ENCODE peak calls at places on chromosomes 1 and 21, in nine cellular contexts. Q is IMR-90; N is bronchial epithelial cell; U is right atrium auricular region; O is lower leg skin; X is CD8-positive, alpha-beta T cell; E is A549; L is lower lobe of right lung; D is brain microvascular endothelial cell. R is an unnamed sample.

GRCh38 chr21:42548687-42549406 is 35.2 kb downstream of the SLC37A1 start:
- DNase-seq in X (no peak), N (no peak), O (no peak), L (peak), U (no peak), D (no peak), Q (no peak), E (no peak), R (no peak)

GRCh38 chr21:15079276-15079675 is 14.5 kb upstream of the NRIP1 start:
- DNase-seq in N (no peak), U (no peak), E (no peak), Q (no peak), O (no peak), D (no peak), X (no peak), L (no peak), R (no peak)

GRCh38 chr1:37914719-37915483 is 32.0 kb downstream of the INPP5B start:
- DNase-seq in U (no peak), L (no peak), E (no peak), Q (no peak), N (no peak), O (no peak), X (no peak), D (no peak), R (no peak)

GRCh38 chr1:36349241-36349671 is 25.8 kb upstream of the EVA1B start:
- DNase-seq in L (no peak), Q (peak), U (no peak), X (no peak), D (peak), O (no peak), N (peak), E (no peak), R (no peak)

GRCh38 chr1:19723874-19724273 is 59.2 kb downstream of the HTR6 start:
- DNase-seq in L (no peak), X (no peak), Q (no peak), E (no peak), O (no peak), N (no peak), U (no peak), D (no peak), R (no peak)

GRCh38 chr1:105793541-105794146 is 1262.8 kb upstream of the PRMT6 start:
- DNase-seq in X (no peak), N (peak), D (peak), O (no peak), Q (no peak), E (peak), L (no peak), U (no peak), R (peak)

GRCh38 chr1:46523556-46524443 is 27.6 kb downstream of the KNCN start:
- DNase-seq in N (peak), E (no peak), O (no peak), Q (no peak), L (peak), X (no peak), D (no peak), U (no peak), R (no peak)

GRCh38 chr1:207848234-207848633 is 62.7 kb downstream of the CD34 start:
- DNase-seq in O (peak), U (peak), D (peak), N (peak), E (peak), X (peak), Q (peak), L (peak), R (peak)

GRCh38 chr1:223298706-223299105 is 65.3 kb downstream of the SUSD4 start:
- DNase-seq in D (peak), U (no peak), X (no peak), N (no peak), E (no peak), Q (peak), L (no peak), O (no peak), R (peak)

GRCh38 chr1:94117250-94117851 is 3.6 kb downstream of the ABCA4 start:
- DNase-seq in O (peak), D (no peak), X (no peak), Q (no peak), U (peak), N (no peak), E (no peak), L (no peak), R (no peak)

GRCh38 chr21:39882186-39882882 is 15.1 kb downstream of the PCP4 start:
- DNase-seq in U (no peak), E (no peak), X (no peak), D (no peak), Q (no peak), N (no peak), L (no peak), O (no peak), R (no peak)

GRCh38 chr1:59691261-59691660 is 123.5 kb upstream of the HOOK1 start:
- DNase-seq in Q (no peak), E (no peak), X (no peak), D (no peak), N (no peak), U (no peak), L (no peak), O (no peak), R (peak)

GRCh38 chr1:48687271-48688045 is 89.2 kb downstream of the BEND5 start:
- DNase-seq in O (peak), D (no peak), L (no peak), Q (no peak), E (no peak), U (no peak), X (no peak), N (peak), R (no peak)

GRCh38 chr1:233319272-233319671 is 8.3 kb upstream of the MAP3K21 start:
- DNase-seq in E (no peak), X (no peak), Q (no peak), O (no peak), L (no peak), D (no peak), N (no peak), U (no peak), R (no peak)

GRCh38 chr1:228060458-228061190 is 21.9 kb upstream of the ARF1 start:
- DNase-seq in X (no peak), D (no peak), L (peak), O (no peak), E (peak), U (no peak), N (no peak), Q (no peak), R (no peak)

GRCh38 chr1:112998592-112999235 is 42.7 kb upstream of the SLC16A1 start:
- DNase-seq in E (peak), O (peak), L (no peak), N (peak), U (peak), X (no peak), Q (peak), D (peak), R (peak)

GRCh38 chr1:48028218-48028804 is 31.1 kb upstream of the TRABD2B start:
- DNase-seq in X (no peak), D (no peak), O (peak), L (no peak), N (peak), E (no peak), U (no peak), Q (no peak), R (no peak)

GRCh38 chr1:107936498-107937481 is 28.2 kb downstream of the VAV3 start:
- DNase-seq in D (peak), N (peak), Q (peak), O (peak), X (peak), L (no peak), E (no peak), U (peak), R (peak)

GRCh38 chr1:22490309-22490708 is 38.7 kb downstream of the ZBTB40 start:
- DNase-seq in U (no peak), Q (no peak), E (no peak), N (no peak), X (no peak), L (no peak), D (no peak), O (no peak), R (no peak)
- H3K4me3 ChIP-seq in U (no peak), Q (no peak), E (no peak), N (no peak), X (no peak), L (no peak), D (no peak), O (no peak), R (no peak)

DNA sequence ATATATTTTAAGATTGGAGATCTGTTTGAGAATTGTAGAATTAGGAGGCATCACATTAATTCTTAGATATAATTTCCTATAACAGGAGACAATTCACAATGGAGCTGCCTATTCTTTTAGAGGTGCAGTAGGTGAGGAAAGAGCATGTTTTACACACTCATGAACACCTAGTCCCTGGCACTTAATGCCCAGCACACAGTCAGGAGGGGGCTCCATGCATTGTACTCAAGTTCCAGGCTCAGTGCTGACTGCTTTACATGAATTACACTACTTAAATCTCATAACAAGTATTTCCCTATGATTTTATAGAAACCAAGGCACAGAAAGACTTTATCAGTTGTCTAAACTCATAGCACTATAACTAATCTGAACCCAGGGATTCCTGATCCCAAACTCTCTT is 360 bp upstream of the GBP3 start:
- DNase-seq in L (no peak), E (no peak), D (no peak), Q (no peak), O (no peak), U (no peak), N (no peak), X (no peak), R (no peak)
- H3K4me3 ChIP-seq in L (peak), E (no peak), D (no peak), Q (peak), O (no peak), U (peak), N (no peak), X (peak), R (peak)

DNA sequence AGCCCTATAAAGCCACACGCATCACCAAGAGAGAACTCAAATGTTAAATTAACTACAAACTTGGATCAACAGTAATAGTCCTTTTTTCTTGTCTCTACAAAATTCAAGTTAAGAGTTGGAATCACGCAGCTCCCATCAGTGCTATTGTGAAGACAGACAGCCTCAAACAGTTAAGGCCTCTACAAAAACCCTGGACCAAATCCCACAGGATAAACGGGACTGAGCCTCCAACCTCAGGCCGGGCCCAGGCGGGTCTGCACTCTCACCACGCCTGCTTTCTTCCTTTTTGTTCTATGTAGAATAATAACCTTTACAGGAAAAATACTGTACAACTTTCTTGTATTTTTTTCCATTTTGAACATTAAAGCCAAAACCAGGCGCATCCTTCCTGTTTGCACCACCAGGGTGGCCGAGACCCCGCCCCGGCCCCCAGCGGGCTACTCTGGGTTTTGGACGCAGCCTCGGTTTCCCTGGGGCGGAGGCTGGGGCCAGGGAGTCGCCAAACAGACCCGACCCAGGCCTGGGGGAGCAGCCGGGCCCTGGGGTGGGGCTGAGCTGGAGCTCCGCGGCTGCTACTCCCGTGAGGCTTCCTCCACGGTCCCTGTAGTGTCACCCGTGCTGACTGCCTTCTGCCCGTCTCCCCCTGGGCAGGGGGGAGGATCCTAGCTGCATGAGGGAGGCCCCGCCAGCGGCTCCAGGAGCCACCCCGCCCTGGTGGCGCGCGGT is 158.4 kb downstream of the CASZ1 start:
- DNase-seq in X (peak), D (no peak), L (no peak), Q (no peak), E (no peak), U (no peak), O (no peak), N (no peak), R (no peak)
- H3K4me3 ChIP-seq in X (no peak), D (no peak), L (peak), Q (no peak), E (no peak), U (peak), O (no peak), N (no peak), R (no peak)

GRCh38 chr1:30507391-30508174 is 215.8 kb downstream of the MATN1 start:
- DNase-seq in U (no peak), X (peak), D (no peak), Q (no peak), N (no peak), O (peak), L (no peak), E (no peak), R (no peak)

GRCh38 chr1:30508175-30508448 is 215.3 kb downstream of the MATN1 start:
- DNase-seq in L (no peak), E (no peak), X (no peak), U (no peak), O (no peak), N (no peak), Q (no peak), D (no peak), R (no peak)

GRCh38 chr1:30509670-30510069 is 213.7 kb downstream of the MATN1 start:
- DNase-seq in N (no peak), O (no peak), Q (no peak), U (no peak), D (no peak), L (no peak), X (no peak), E (no peak), R (no peak)

GRCh38 chr1:30506785-30507312 is 216.5 kb downstream of the MATN1 start:
- DNase-seq in N (no peak), X (peak), U (no peak), E (no peak), O (peak), Q (no peak), L (no peak), D (no peak), R (no peak)

GRCh38 chr1:30508651-30509050 is 214.7 kb downstream of the MATN1 start:
- DNase-seq in N (no peak), D (no peak), U (no peak), L (no peak), Q (no peak), O (peak), E (no peak), X (no peak), R (no peak)
- H3K4me3 ChIP-seq in N (no peak), D (no peak), U (no peak), L (no peak), Q (no peak), O (no peak), E (no peak), X (no peak), R (no peak)

DNA sequence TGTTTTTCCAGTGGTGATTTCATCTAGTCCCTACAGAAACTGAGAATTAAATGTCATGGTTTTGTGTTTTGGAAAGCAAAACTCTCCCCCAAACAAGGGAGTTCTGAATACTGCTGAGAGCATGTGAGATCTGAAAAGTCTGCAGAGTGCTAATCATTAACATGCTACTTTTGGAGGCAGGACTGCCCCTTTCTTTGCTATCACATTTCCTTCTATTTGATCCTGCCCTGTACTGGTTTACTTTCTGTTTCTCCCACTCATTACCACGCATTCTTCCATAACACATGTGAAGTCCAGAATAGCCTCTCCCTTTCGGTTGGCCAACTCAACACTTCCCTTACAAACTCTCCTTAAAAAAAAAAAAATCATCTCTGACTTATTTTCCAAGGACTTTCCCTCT is 63.6 kb downstream of the GADD45A start:
- DNase-seq in L (no peak), X (no peak), D (peak), U (no peak), O (no peak), Q (peak), N (peak), E (peak), R (peak)
- H3K4me3 ChIP-seq in L (peak), X (no peak), D (no peak), U (peak), O (no peak), Q (peak), N (no peak), E (peak), R (peak)

GRCh38 chr21:35850542-35851103 is 209.7 kb downstream of the SETD4 start:
- DNase-seq in O (no peak), E (no peak), X (no peak), L (no peak), Q (no peak), D (no peak), U (no peak), N (no peak), R (no peak)
- H3K4me3 ChIP-seq in O (no peak), E (no peak), X (no peak), L (no peak), Q (no peak), D (no peak), U (no peak), N (no peak), R (no peak)

DNA sequence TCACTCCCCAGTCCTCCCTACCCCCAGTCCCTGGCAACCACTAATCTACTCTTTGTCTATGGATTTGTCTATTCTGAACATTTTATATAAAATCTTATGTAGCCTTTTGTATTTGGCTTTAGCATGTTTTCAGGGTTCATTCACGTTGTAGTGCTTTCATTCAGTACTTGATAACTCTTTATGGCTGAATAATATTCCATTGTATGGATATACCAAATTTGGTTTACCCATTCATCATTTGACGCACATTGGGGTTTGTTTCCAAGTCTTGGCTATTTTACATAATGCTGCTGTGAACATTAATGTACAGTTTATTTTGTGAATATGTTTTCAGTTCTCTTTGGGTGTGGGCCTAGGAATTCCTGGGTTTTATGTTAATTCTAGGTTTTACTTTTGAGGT is 2.6 kb downstream of the KDM1A start:
- DNase-seq in O (no peak), U (no peak), L (no peak), N (no peak), Q (no peak), D (no peak), X (no peak), E (no peak), R (no peak)
- H3K4me3 ChIP-seq in O (no peak), U (no peak), L (no peak), N (no peak), Q (no peak), D (no peak), X (no peak), E (no peak), R (no peak)

R was measured in fibroblast of pulmonary artery.